ENCODE peak calls at places on chromosomes 11 and 22, in four cellular contexts. One of them, this sample, is unnamed.

GRCh38 chr11:13928566-13929251 is 33.8 kb upstream of the SPON1 start:
- DNase-seq in transverse colon: no peak
- DNase-seq in CD8-positive, alpha-beta T cell: no peak
- DNase-seq in right cardiac atrium: no peak
- DNase-seq in this sample: no peak

GRCh38 chr11:32012066-32012465 is 78.8 kb upstream of the RCN1 start:
- DNase-seq in transverse colon: no peak
- DNase-seq in CD8-positive, alpha-beta T cell: no peak
- DNase-seq in right cardiac atrium: no peak
- DNase-seq in this sample: no peak

GRCh38 chr11:267491-267994 is 10.7 kb upstream of the NLRP6 start:
- DNase-seq in transverse colon: peak; percentile 75
- DNase-seq in CD8-positive, alpha-beta T cell: peak; percentile 76
- DNase-seq in right cardiac atrium: peak; percentile 71
- DNase-seq in this sample: peak; percentile 60

GRCh38 chr11:78535027-78535426 is 39.6 kb downstream of the NARS2 start:
- DNase-seq in transverse colon: no peak
- DNase-seq in CD8-positive, alpha-beta T cell: no peak
- DNase-seq in right cardiac atrium: no peak
- DNase-seq in this sample: no peak

GRCh38 chr11:19793356-19793755 is 80.7 kb downstream of the NAV2 start:
- DNase-seq in transverse colon: peak; percentile 66
- DNase-seq in CD8-positive, alpha-beta T cell: no peak
- DNase-seq in right cardiac atrium: no peak
- DNase-seq in this sample: no peak

GRCh38 chr11:110349109-110349996 is 52.9 kb upstream of the RDX start:
- DNase-seq in transverse colon: no peak
- DNase-seq in CD8-positive, alpha-beta T cell: no peak
- DNase-seq in right cardiac atrium: no peak
- DNase-seq in this sample: no peak

GRCh38 chr22:30224161-30224857 is 22.2 kb downstream of the LIF start:
- DNase-seq in transverse colon: no peak
- DNase-seq in CD8-positive, alpha-beta T cell: no peak
- DNase-seq in right cardiac atrium: no peak
- DNase-seq in this sample: no peak

GRCh38 chr11:78216571-78217287 is 28.0 kb downstream of the USP35 start:
- DNase-seq in transverse colon: no peak
- DNase-seq in CD8-positive, alpha-beta T cell: no peak
- DNase-seq in right cardiac atrium: no peak
- DNase-seq in this sample: no peak

GRCh38 chr11:84140386-84141169 is 854.4 kb upstream of the CCDC90B start:
- DNase-seq in transverse colon: no peak
- DNase-seq in CD8-positive, alpha-beta T cell: no peak
- DNase-seq in right cardiac atrium: no peak
- DNase-seq in this sample: no peak

GRCh38 chr11:8566613-8567210 is 27.3 kb downstream of the STK33 start:
- DNase-seq in transverse colon: peak; percentile 12
- DNase-seq in CD8-positive, alpha-beta T cell: no peak
- DNase-seq in right cardiac atrium: peak; percentile 14
- DNase-seq in this sample: no peak

GRCh38 chr11:126929186-126930085 is 71.1 kb downstream of the KIRREL3 start:
- DNase-seq in transverse colon: no peak
- DNase-seq in CD8-positive, alpha-beta T cell: no peak
- DNase-seq in right cardiac atrium: no peak
- DNase-seq in this sample: no peak

GRCh38 chr22:37242395-37242918 is 1.6 kb downstream of the RAC2 start:
- DNase-seq in transverse colon: peak; percentile 82
- DNase-seq in CD8-positive, alpha-beta T cell: peak; percentile 93
- DNase-seq in right cardiac atrium: peak; percentile 81
- DNase-seq in this sample: peak; percentile 88

GRCh38 chr22:24230911-24231656 is 13.8 kb downstream of the GGT5 start:
- DNase-seq in transverse colon: peak; percentile 58
- DNase-seq in CD8-positive, alpha-beta T cell: peak; percentile 63
- DNase-seq in right cardiac atrium: peak; percentile 71
- DNase-seq in this sample: peak; percentile 45

GRCh38 chr11:123384116-123384515 is 46.0 kb upstream of the GRAMD1B start:
- DNase-seq in transverse colon: no peak
- DNase-seq in CD8-positive, alpha-beta T cell: no peak
- DNase-seq in right cardiac atrium: no peak
- DNase-seq in this sample: no peak

GRCh38 chr11:63592975-63593395 is 21.2 kb downstream of the PLAAT3 start:
- DNase-seq in transverse colon: peak; percentile 18
- DNase-seq in CD8-positive, alpha-beta T cell: no peak
- DNase-seq in right cardiac atrium: no peak
- DNase-seq in this sample: no peak

GRCh38 chr11:134328433-134328832 is 3.4 kb upstream of the GLB1L2 start:
- DNase-seq in transverse colon: no peak
- DNase-seq in CD8-positive, alpha-beta T cell: no peak
- DNase-seq in right cardiac atrium: no peak
- DNase-seq in this sample: no peak

GRCh38 chr22:48703265-48703941 is 1124.3 kb downstream of the BRD1 start:
- DNase-seq in transverse colon: no peak
- DNase-seq in CD8-positive, alpha-beta T cell: no peak
- DNase-seq in right cardiac atrium: no peak
- DNase-seq in this sample: no peak
- H3K9me3 ChIP-seq in transverse colon: no peaks in the 10 kb centered on the region
- H3K9me3 ChIP-seq in CD8-positive, alpha-beta T cell: no peaks in the 10 kb centered on the region
- H3K9me3 ChIP-seq in right cardiac atrium: no peaks in the 10 kb centered on the region
- H3K9me3 ChIP-seq in this sample: no peaks in the 10 kb centered on the region

GRCh38 chr11:71452354-71453020 is 516 bp upstream of the NADSYN1 start:
- DNase-seq in transverse colon: peak; percentile 71
- DNase-seq in CD8-positive, alpha-beta T cell: peak; percentile 82
- DNase-seq in right cardiac atrium: peak; percentile 81
- DNase-seq in this sample: peak; percentile 75
- H3K4me1 ChIP-seq in transverse colon: peaks cover 44% of the 10 kb centered on the region
- H3K4me1 ChIP-seq in CD8-positive, alpha-beta T cell: peaks cover 38% of the 10 kb centered on the region
- H3K4me1 ChIP-seq in right cardiac atrium: peaks cover 2% of the 10 kb centered on the region
- H3K4me1 ChIP-seq in this sample: peaks cover 47% of the 10 kb centered on the region

DNA sequence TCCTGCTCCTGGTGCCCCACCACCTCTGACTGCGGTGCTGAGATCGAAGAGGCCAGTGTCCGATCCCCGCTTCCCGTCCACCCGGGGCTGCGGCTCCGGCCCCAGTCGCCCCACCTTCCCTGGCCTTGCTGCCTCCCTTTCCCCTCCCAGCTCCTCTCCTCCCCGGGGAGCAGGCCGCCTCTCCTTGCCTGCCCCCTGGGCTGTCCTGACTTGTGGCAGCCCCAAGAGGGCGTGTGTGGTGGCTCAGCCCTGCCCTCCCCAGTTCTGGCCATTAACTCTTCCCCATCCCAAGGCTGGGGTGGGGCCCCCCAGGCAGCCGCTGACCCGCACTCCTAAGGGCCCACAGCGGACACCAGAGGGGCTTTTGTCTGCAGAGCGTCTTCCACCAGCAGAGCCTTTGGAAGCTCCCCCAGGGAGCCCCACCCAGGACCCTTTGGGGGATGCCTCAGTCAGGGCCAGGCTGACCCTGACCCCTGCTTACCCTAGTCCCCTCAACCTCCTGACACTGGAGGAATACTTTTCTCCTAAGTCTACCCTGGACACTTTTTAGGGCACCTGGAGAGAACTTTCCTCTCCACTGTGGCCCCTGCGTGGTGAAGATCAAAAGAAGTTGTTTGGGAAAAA is 16.7 kb downstream of the RTN4RL2 start:
- DNase-seq in transverse colon: peak; percentile 59
- DNase-seq in CD8-positive, alpha-beta T cell: no peak
- DNase-seq in right cardiac atrium: peak; percentile 75
- DNase-seq in this sample: no peak
- H3K27ac ChIP-seq in transverse colon: no peak overlapping the region
- H3K27ac ChIP-seq in CD8-positive, alpha-beta T cell: no peak overlapping the region
- H3K27ac ChIP-seq in right cardiac atrium: no peak overlapping the region
- H3K27ac ChIP-seq in this sample: no peak overlapping the region

GRCh38 chr22:47966316-47966715 is 1203.9 kb downstream of the TBC1D22A start:
- DNase-seq in transverse colon: no peak
- DNase-seq in CD8-positive, alpha-beta T cell: no peak
- DNase-seq in right cardiac atrium: no peak
- DNase-seq in this sample: no peak

GRCh38 chr22:47967841-47968240 is 1205.4 kb downstream of the TBC1D22A start:
- DNase-seq in transverse colon: no peak
- DNase-seq in CD8-positive, alpha-beta T cell: no peak
- DNase-seq in right cardiac atrium: no peak
- DNase-seq in this sample: no peak

GRCh38 chr22:47965066-47965465 is 1202.6 kb downstream of the TBC1D22A start:
- DNase-seq in transverse colon: no peak
- DNase-seq in CD8-positive, alpha-beta T cell: no peak
- DNase-seq in right cardiac atrium: no peak
- DNase-seq in this sample: no peak

GRCh38 chr22:47965896-47966295 is 1203.4 kb downstream of the TBC1D22A start:
- DNase-seq in transverse colon: no peak
- DNase-seq in CD8-positive, alpha-beta T cell: no peak
- DNase-seq in right cardiac atrium: no peak
- DNase-seq in this sample: no peak

DNA sequence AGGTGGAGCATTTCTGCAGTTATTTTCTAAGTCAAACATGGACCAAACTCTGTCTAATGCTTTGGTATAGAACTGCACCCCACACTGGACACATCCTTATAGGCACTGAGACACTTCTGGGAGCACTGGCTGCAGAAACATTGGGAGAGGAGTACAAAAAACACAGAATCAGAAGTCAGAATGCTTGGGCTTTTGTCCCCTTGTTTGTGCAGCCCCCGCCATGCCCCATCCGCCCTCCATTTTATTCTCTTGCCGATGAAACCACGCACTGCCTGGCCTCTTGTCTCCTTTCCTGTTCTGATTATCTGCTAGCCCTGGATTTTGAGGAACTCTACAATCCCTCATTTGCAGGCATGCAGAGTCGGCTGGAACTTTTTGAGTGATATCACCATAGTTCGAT is 1201.2 kb downstream of the TBC1D22A start:
- DNase-seq in transverse colon: no peak
- DNase-seq in CD8-positive, alpha-beta T cell: no peak
- DNase-seq in right cardiac atrium: no peak
- DNase-seq in this sample: no peak
- H3K9me3 ChIP-seq in transverse colon: no peaks in the 10 kb centered on the region
- H3K9me3 ChIP-seq in CD8-positive, alpha-beta T cell: no peaks in the 10 kb centered on the region
- H3K9me3 ChIP-seq in right cardiac atrium: no peaks in the 10 kb centered on the region
- H3K9me3 ChIP-seq in this sample: no peaks in the 10 kb centered on the region

GRCh38 chr11:94680426-94680825 is 87.7 kb upstream of the AMOTL1 start:
- DNase-seq in transverse colon: no peak
- DNase-seq in CD8-positive, alpha-beta T cell: no peak
- DNase-seq in right cardiac atrium: no peak
- DNase-seq in this sample: no peak
- H3K4me1 ChIP-seq in transverse colon: no peaks in the 10 kb centered on the region
- H3K4me1 ChIP-seq in CD8-positive, alpha-beta T cell: no peaks in the 10 kb centered on the region
- H3K4me1 ChIP-seq in right cardiac atrium: no peaks in the 10 kb centered on the region
- H3K4me1 ChIP-seq in this sample: no peaks in the 10 kb centered on the region

This sample was measured in CD8-positive, alpha-beta memory T cell.